ENCODE peak calls at places on chromosomes 6 and 20, in six cellular contexts. W is glutamatergic neuron, R is Karpas-422, I is AG08395, U is HuH-7.5, A is body of pancreas. Z is an unnamed sample.

GRCh38 chr6:18352842-18353241 is 34.3 kb upstream of the RNF144B start:
- DNase-seq in W (no peak), R (no peak), I (no peak), U (no peak), A (no peak), Z (no peak)

GRCh38 chr20:58340853-58341252 is 31.3 kb downstream of the RAB22A start:
- DNase-seq in W (no peak), R (no peak), I (peak), U (no peak), A (no peak), Z (no peak)

GRCh38 chr6:9623985-9624384 is 790.9 kb downstream of the TFAP2A start:
- DNase-seq in W (no peak), R (no peak), I (no peak), U (no peak), A (no peak), Z (no peak)

GRCh38 chr20:54219751-54220426 is 12.0 kb downstream of the PFDN4 start:
- DNase-seq in W (no peak), R (peak), I (peak), U (peak), A (no peak), Z (no peak)

GRCh38 chr6:143538374-143538773 is 26.9 kb upstream of the FUCA2 start:
- DNase-seq in W (no peak), R (no peak), I (no peak), U (no peak), A (no peak), Z (no peak)

GRCh38 chr6:14440215-14440890 is 322.8 kb downstream of the CD83 start:
- DNase-seq in W (peak), R (no peak), I (peak), U (no peak), A (no peak), Z (no peak)

GRCh38 chr6:154071236-154071635 is 32.2 kb downstream of the OPRM1 start:
- DNase-seq in W (no peak), R (no peak), I (no peak), U (no peak), A (no peak), Z (no peak)

GRCh38 chr6:134967711-134968110 is 17.8 kb upstream of the ALDH8A1 start:
- DNase-seq in W (no peak), R (no peak), I (no peak), U (no peak), A (no peak), Z (no peak)

GRCh38 chr6:26474439-26474881 is 16.7 kb downstream of the BTN2A1 start:
- DNase-seq in W (no peak), R (peak), I (no peak), U (no peak), A (no peak), Z (no peak)

GRCh38 chr20:3752386-3752759 is 15.2 kb downstream of the ADISSP start:
- DNase-seq in W (no peak), R (no peak), I (no peak), U (no peak), A (no peak), Z (no peak)

GRCh38 chr6:28982476-28983266 is 22.4 kb downstream of the ZNF311 start:
- DNase-seq in W (no peak), R (peak), I (peak), U (no peak), A (peak), Z (no peak)

GRCh38 chr6:21595265-21595950 is 1.9 kb downstream of the SOX4 start:
- DNase-seq in W (no peak), R (peak), I (no peak), U (no peak), A (peak), Z (no peak)

GRCh38 chr20:35344354-35344837 is 52.2 kb upstream of the FAM83C start:
- DNase-seq in W (no peak), R (no peak), I (peak), U (peak), A (peak), Z (no peak)

GRCh38 chr6:51559059-51559458 is 528.4 kb downstream of the PKHD1 start:
- DNase-seq in W (no peak), R (no peak), I (no peak), U (no peak), A (peak), Z (no peak)

GRCh38 chr6:77467038-77467437 is 3.7 kb upstream of the HTR1B start:
- DNase-seq in W (peak), R (no peak), I (no peak), U (no peak), A (no peak), Z (no peak)

GRCh38 chr6:3915076-3915791 is 66.1 kb downstream of the FAM50B start:
- DNase-seq in W (no peak), R (no peak), I (no peak), U (no peak), A (no peak), Z (no peak)

GRCh38 chr20:48631114-48632016 is 196.4 kb downstream of the PREX1 start:
- DNase-seq in W (peak), R (no peak), I (peak), U (no peak), A (no peak), Z (no peak)

GRCh38 chr20:51119914-51120313 is 97.0 kb upstream of the KCNG1 start:
- DNase-seq in W (no peak), R (no peak), I (no peak), U (no peak), A (no peak), Z (no peak)

GRCh38 chr20:13772529-13772928 is 12.2 kb downstream of the ESF1 start:
- DNase-seq in W (no peak), R (no peak), I (no peak), U (no peak), A (no peak), Z (no peak)

GRCh38 chr6:5580736-5581568 is 319.6 kb downstream of the FARS2 start:
- DNase-seq in W (no peak), R (no peak), I (no peak), U (no peak), A (no peak), Z (no peak)

GRCh38 chr6:119137194-119138072 is 59.0 kb upstream of the FAM184A start:
- DNase-seq in W (no peak), R (no peak), I (peak), U (no peak), A (no peak), Z (no peak)